ENCODE peak calls at places on chromosomes 12 and 14, in four cellular contexts. One of them, this sample, is unnamed.

GRCh38 chr14:24315807-24316596 is 4.7 kb downstream of the LTB4R start:
- DNase-seq in EL: no peak
- DNase-seq in NCI-H1436: no peak
- DNase-seq in RPMI7951: no peak
- DNase-seq in this sample: no peak

GRCh38 chr14:77299776-77300175 is 20.9 kb downstream of the POMT2 start:
- DNase-seq in EL: no peak
- DNase-seq in NCI-H1436: no peak
- DNase-seq in RPMI7951: no peak
- DNase-seq in this sample: no peak

GRCh38 chr12:22304341-22304740 is 30.2 kb downstream of the ST8SIA1 start:
- DNase-seq in EL: no peak
- DNase-seq in NCI-H1436: no peak
- DNase-seq in RPMI7951: no peak
- DNase-seq in this sample: no peak

GRCh38 chr12:22527999-22528398 is 16.3 kb downstream of the C2CD5 start:
- DNase-seq in EL: peak
- DNase-seq in NCI-H1436: no peak
- DNase-seq in RPMI7951: peak
- DNase-seq in this sample: no peak

GRCh38 chr12:95216704-95217376 is 427 bp downstream of the FGD6 start:
- DNase-seq in EL: no peak
- DNase-seq in NCI-H1436: no peak
- DNase-seq in RPMI7951: no peak
- DNase-seq in this sample: no peak

GRCh38 chr12:32947203-32947795 is 50.7 kb upstream of the PKP2 start:
- DNase-seq in EL: no peak
- DNase-seq in NCI-H1436: peak
- DNase-seq in RPMI7951: peak
- DNase-seq in this sample: no peak

GRCh38 chr12:1593232-1594044 is 943 bp downstream of the FBXL14 start:
- DNase-seq in EL: peak
- DNase-seq in NCI-H1436: no peak
- DNase-seq in RPMI7951: peak
- DNase-seq in this sample: peak

GRCh38 chr14:101466456-101467180 is 94.7 kb upstream of the DIO3 start:
- DNase-seq in EL: no peak
- DNase-seq in NCI-H1436: no peak
- DNase-seq in RPMI7951: no peak
- DNase-seq in this sample: no peak

GRCh38 chr12:59472273-59472672 is 123.6 kb upstream of the SLC16A7 start:
- DNase-seq in EL: no peak
- DNase-seq in NCI-H1436: no peak
- DNase-seq in RPMI7951: no peak
- DNase-seq in this sample: no peak

GRCh38 chr12:116712458-116713303 is 25.2 kb downstream of the SPRING1 start:
- DNase-seq in EL: no peak
- DNase-seq in NCI-H1436: peak
- DNase-seq in RPMI7951: no peak
- DNase-seq in this sample: no peak

GRCh38 chr14:64899958-64900357 is 14.3 kb upstream of the CHURC1 start:
- DNase-seq in EL: peak
- DNase-seq in NCI-H1436: no peak
- DNase-seq in RPMI7951: no peak
- DNase-seq in this sample: no peak

GRCh38 chr12:14979468-14979867 is 6.6 kb downstream of the PDE6H start:
- DNase-seq in EL: no peak
- DNase-seq in NCI-H1436: no peak
- DNase-seq in RPMI7951: no peak
- DNase-seq in this sample: no peak

GRCh38 chr14:79585845-79586244 is 625.5 kb downstream of the DIO2 start:
- DNase-seq in EL: peak
- DNase-seq in NCI-H1436: no peak
- DNase-seq in RPMI7951: peak
- DNase-seq in this sample: no peak

GRCh38 chr12:114165921-114166320 is 199.8 kb upstream of the RBM19 start:
- DNase-seq in EL: no peak
- DNase-seq in NCI-H1436: no peak
- DNase-seq in RPMI7951: no peak
- DNase-seq in this sample: no peak

GRCh38 chr12:3558854-3559253 is 67.9 kb downstream of the PRMT8 start:
- DNase-seq in EL: no peak
- DNase-seq in NCI-H1436: no peak
- DNase-seq in RPMI7951: no peak
- DNase-seq in this sample: no peak

GRCh38 chr12:92394895-92395294 is 249.2 kb upstream of the BTG1 start:
- DNase-seq in EL: no peak
- DNase-seq in NCI-H1436: no peak
- DNase-seq in RPMI7951: no peak
- DNase-seq in this sample: no peak

GRCh38 chr14:75542585-75543091 is 20.4 kb downstream of the BATF start:
- DNase-seq in EL: peak
- DNase-seq in NCI-H1436: no peak
- DNase-seq in RPMI7951: no peak
- DNase-seq in this sample: no peak

GRCh38 chr12:12612403-12612802 is 727 bp downstream of the CREBL2 start:
- DNase-seq in EL: peak
- DNase-seq in NCI-H1436: no peak
- DNase-seq in RPMI7951: peak
- DNase-seq in this sample: peak

GRCh38 chr12:75591628-75592027 is 80.2 kb upstream of the KRR1 start:
- DNase-seq in EL: no peak
- DNase-seq in NCI-H1436: no peak
- DNase-seq in RPMI7951: no peak
- DNase-seq in this sample: no peak

GRCh38 chr14:72736348-72736747 is 157.6 kb downstream of the DPF3 start:
- DNase-seq in EL: peak
- DNase-seq in NCI-H1436: no peak
- DNase-seq in RPMI7951: peak
- DNase-seq in this sample: peak

GRCh38 chr12:129771238-129771637 is 132.6 kb downstream of the TMEM132D start:
- DNase-seq in EL: no peak
- DNase-seq in NCI-H1436: peak
- DNase-seq in RPMI7951: no peak
- DNase-seq in this sample: no peak

GRCh38 chr12:55906056-55906455 is 21.6 kb downstream of the PYM1 start:
- DNase-seq in EL: peak
- DNase-seq in NCI-H1436: no peak
- DNase-seq in RPMI7951: no peak
- DNase-seq in this sample: no peak

GRCh38 chr14:97719931-97720330 is 922.7 kb downstream of the VRK1 start:
- DNase-seq in EL: no peak
- DNase-seq in NCI-H1436: no peak
- DNase-seq in RPMI7951: no peak
- DNase-seq in this sample: no peak

GRCh38 chr12:95623554-95624170 is 72.4 kb upstream of the USP44 start:
- DNase-seq in EL: peak
- DNase-seq in NCI-H1436: no peak
- DNase-seq in RPMI7951: peak
- DNase-seq in this sample: peak

GRCh38 chr14:88271205-88271604 is 51.9 kb downstream of the KCNK10 start:
- DNase-seq in EL: no peak
- DNase-seq in NCI-H1436: no peak
- DNase-seq in RPMI7951: no peak
- DNase-seq in this sample: no peak

This sample was measured in MG63.